ENCODE peak calls at places on chromosomes 4 and X, in nine cellular contexts. F, E, J, T, I, C, P, G and Q are unnamed samples.

GRCh38 chr4:3115637-3116300 is 41.3 kb downstream of the HTT start:
- DNase-seq in P (no peak), C (no peak), F (no peak), G (peak; percentile 73), T (no peak), J (no peak), I (no peak), E (no peak), Q (no peak)

GRCh38 chr4:68907230-68907629 is 44.4 kb downstream of the UGT2A3 start:
- DNase-seq in F (no peak), J (no peak), E (no peak), T (no peak), I (no peak), P (no peak), C (no peak), G (no peak), Q (no peak)

GRCh38 chr4:126395661-126396060 is 1080.9 kb downstream of the FAT4 start:
- DNase-seq in I (no peak), F (no peak), E (no peak), G (peak; percentile 2), J (no peak), C (no peak), P (no peak), T (no peak), Q (no peak)

GRCh38 chr4:2354127-2354526 is 64.3 kb downstream of the ZFYVE28 start:
- DNase-seq in E (no peak), I (no peak), T (no peak), J (no peak), F (peak; percentile 18), P (no peak), G (peak; percentile 17), C (no peak), Q (peak; percentile 39)

GRCh38 chr4:99209671-99210070 is 9.4 kb downstream of the ADH6 start:
- DNase-seq in J (no peak), T (no peak), G (peak; percentile 81), E (no peak), C (no peak), F (peak; percentile 22), P (no peak), I (no peak), Q (no peak)

GRCh38 chrX:17738002-17738713 is 865 bp downstream of the SCML1 start:
- DNase-seq in P (peak; percentile 8), E (no peak), J (peak; percentile 54), T (peak; percentile 32), C (peak; percentile 36), G (peak; percentile 50), I (peak; percentile 41), F (peak; percentile 5), Q (no peak)

GRCh38 chr4:157143365-157143764 is 67.4 kb downstream of the GLRB start:
- DNase-seq in J (no peak), P (no peak), I (no peak), C (no peak), T (no peak), E (no peak), G (no peak), F (no peak), Q (no peak)

GRCh38 chr4:174564529-174564928 is 42.2 kb upstream of the HPGD start:
- DNase-seq in C (no peak), I (no peak), E (no peak), P (no peak), J (no peak), T (no peak), G (no peak), F (no peak), Q (no peak)